ENCODE peak calls at places on chromosomes 2 and 18, in four cellular contexts. J is epithelial cell of proximal tubule, W is lower lobe of right lung, Y is colonic mucosa. K is an unnamed sample.
A peak's percentile ranks its signal among the peaks of the same experiment; 100 is the strongest.

GRCh38 chr2:229719926-229720652 is 5.7 kb upstream of the DNER start:
- DNase-seq in J (no peak), W (no peak), Y (no peak), K (no peak)

GRCh38 chr2:120863661-120864320 is 128.1 kb downstream of the GLI2 start:
- DNase-seq in J (no peak), W (peak; percentile 27), Y (no peak), K (peak; percentile 45)

GRCh38 chr2:75560768-75561565 is at the start of gene EVA1A:
- DNase-seq in J (no peak), W (peak; percentile 77), Y (no peak), K (peak; percentile 54)

GRCh38 chr2:208570851-208571763 is 164.5 kb downstream of the PTH2R start:
- DNase-seq in J (no peak), W (no peak), Y (no peak), K (no peak)

GRCh38 chr2:43131890-43132522 is 94.4 kb downstream of the ZFP36L2 start:
- DNase-seq in J (no peak), W (no peak), Y (no peak), K (no peak)

GRCh38 chr2:3754280-3754679 is 50.9 kb downstream of the DCDC2C start:
- DNase-seq in J (no peak), W (no peak), Y (no peak), K (no peak)

GRCh38 chr2:46164581-46165301 is 132.5 kb upstream of the EPAS1 start:
- DNase-seq in J (no peak), W (no peak), Y (peak; percentile 72), K (peak; percentile 95)

GRCh38 chr2:174344716-174345472 is 10.1 kb downstream of the SP9 start:
- DNase-seq in J (no peak), W (no peak), Y (no peak), K (no peak)

GRCh38 chr2:239644016-239644415 is 243.2 kb upstream of the HDAC4 start:
- DNase-seq in J (no peak), W (no peak), Y (no peak), K (no peak)

GRCh38 chr2:215354771-215355695 is 43.2 kb downstream of the ATIC start:
- DNase-seq in J (no peak), W (no peak), Y (no peak), K (no peak)

GRCh38 chr2:178865537-178865936 is 58.3 kb upstream of the TTN start:
- DNase-seq in J (no peak), W (no peak), Y (no peak), K (no peak)

GRCh38 chr18:7605705-7606104 is 38.6 kb downstream of the PTPRM start:
- DNase-seq in J (no peak), W (no peak), Y (no peak), K (no peak)

GRCh38 chr2:237657063-237657462 is 29.7 kb downstream of the LRRFIP1 start:
- DNase-seq in J (no peak), W (no peak), Y (no peak), K (no peak)

GRCh38 chr2:207767461-207768167 is 2.1 kb downstream of the FZD5 start:
- DNase-seq in J (no peak), W (peak; percentile 82), Y (peak; percentile 74), K (no peak)

GRCh38 chr2:36530178-36530982 is 67.6 kb downstream of the FEZ2 start:
- DNase-seq in J (no peak), W (no peak), Y (no peak), K (no peak)

GRCh38 chr2:46831037-46831868 is 84.4 kb downstream of the MCFD2 start:
- DNase-seq in J (no peak), W (no peak), Y (no peak), K (no peak)

GRCh38 chr2:18514838-18515461 is 45.5 kb downstream of the RDH14 start:
- DNase-seq in J (no peak), W (no peak), Y (no peak), K (no peak)

GRCh38 chr2:235864746-235865535 is 303.2 kb downstream of the GBX2 start:
- DNase-seq in J (no peak), W (no peak), Y (no peak), K (peak; percentile 3)

GRCh38 chr18:30613467-30613801 is 429.1 kb downstream of the DSC3 start:
- DNase-seq in J (no peak), W (no peak), Y (no peak), K (no peak)

GRCh38 chr2:135525786-135526185 is 5.2 kb downstream of the ZRANB3 start:
- DNase-seq in J (no peak), W (no peak), Y (no peak), K (no peak)

GRCh38 chr18:47422524-47422923 is 171.1 kb upstream of the SKOR2 start:
- DNase-seq in J (no peak), W (no peak), Y (no peak), K (no peak)

GRCh38 chr2:173264603-173265366 is 89.9 kb upstream of the CDCA7 start:
- DNase-seq in J (no peak), W (peak; percentile 63), Y (no peak), K (no peak)

GRCh38 chr2:237677951-237678481 is 50.6 kb downstream of the LRRFIP1 start:
- DNase-seq in J (no peak), W (no peak), Y (peak; percentile 58), K (no peak)

GRCh38 chr2:26567534-26567933 is 73.6 kb downstream of the CIB4 start:
- DNase-seq in J (no peak), W (no peak), Y (no peak), K (no peak)

GRCh38 chr2:230124792-230125452 is 56.2 kb upstream of the SLC16A14 start:
- DNase-seq in J (no peak), W (peak; percentile 83), Y (no peak), K (no peak)

GRCh38 chr2:113922784-113923183 is 32.9 kb downstream of the ACTR3 start:
- DNase-seq in J (no peak), W (no peak), Y (no peak), K (no peak)

GRCh38 chr2:232810444-232810843 is 34.1 kb upstream of the KCNJ13 start:
- DNase-seq in J (no peak), W (no peak), Y (no peak), K (no peak)

GRCh38 chr2:232809349-232810124 is 33.2 kb upstream of the KCNJ13 start:
- DNase-seq in J (no peak), W (no peak), Y (no peak), K (no peak)
- TF ChIP-seq CTCF in J (no peak), W (no peak), Y (no peak), K (no peak)

GRCh38 chr2:105969552-105969951 is 224.5 kb downstream of the UXS1 start:
- DNase-seq in J (no peak), W (no peak), Y (no peak), K (no peak)
- TF ChIP-seq CTCF in J (peak; percentile 47), W (no peak), Y (no peak), K (peak; percentile 14)

GRCh38 chr2:23294238-23294637 is 90.7 kb upstream of the KLHL29 start:
- DNase-seq in J (no peak), W (no peak), Y (no peak), K (no peak)
- TF ChIP-seq CTCF in J (no peak), W (no peak), Y (no peak), K (no peak)

GRCh38 chr2:142178604-142179003 is 47.8 kb upstream of the LRP1B start:
- DNase-seq in J (no peak), W (no peak), Y (no peak), K (no peak)

GRCh38 chr2:142179686-142180085 is 48.9 kb upstream of the LRP1B start:
- DNase-seq in J (no peak), W (no peak), Y (no peak), K (no peak)

GRCh38 chr2:142176941-142177340 is 46.1 kb upstream of the LRP1B start:
- DNase-seq in J (no peak), W (no peak), Y (no peak), K (no peak)

GRCh38 chr2:142175917-142176316 is 45.1 kb upstream of the LRP1B start:
- DNase-seq in J (no peak), W (no peak), Y (no peak), K (no peak)

GRCh38 chr2:142180820-142181533 is 50.2 kb upstream of the LRP1B start:
- DNase-seq in J (no peak), W (no peak), Y (no peak), K (no peak)
- TF ChIP-seq CTCF in J (peak; percentile 77), W (no peak), Y (no peak), K (peak; percentile 48)

GRCh38 chr18:24544141-24544498 is 83.7 kb downstream of the HRH4 start:
- DNase-seq in J (no peak), W (no peak), Y (no peak), K (no peak)
- TF ChIP-seq CTCF in J (peak; percentile 66), W (peak; percentile 23), Y (peak; percentile 21), K (peak; percentile 32)

GRCh38 chr2:105786231-105787230 is 41.8 kb downstream of the NCK2 start:
- DNase-seq in J (no peak), W (no peak), Y (no peak), K (no peak)

GRCh38 chr2:105785095-105785847 is 40.6 kb downstream of the NCK2 start:
- DNase-seq in J (no peak), W (no peak), Y (no peak), K (no peak)

GRCh38 chr2:105789745-105790466 is 45.2 kb downstream of the NCK2 start:
- DNase-seq in J (no peak), W (no peak), Y (no peak), K (no peak)

GRCh38 chr2:105788670-105789290 is 44.1 kb downstream of the NCK2 start:
- DNase-seq in J (no peak), W (no peak), Y (no peak), K (no peak)

DNA sequence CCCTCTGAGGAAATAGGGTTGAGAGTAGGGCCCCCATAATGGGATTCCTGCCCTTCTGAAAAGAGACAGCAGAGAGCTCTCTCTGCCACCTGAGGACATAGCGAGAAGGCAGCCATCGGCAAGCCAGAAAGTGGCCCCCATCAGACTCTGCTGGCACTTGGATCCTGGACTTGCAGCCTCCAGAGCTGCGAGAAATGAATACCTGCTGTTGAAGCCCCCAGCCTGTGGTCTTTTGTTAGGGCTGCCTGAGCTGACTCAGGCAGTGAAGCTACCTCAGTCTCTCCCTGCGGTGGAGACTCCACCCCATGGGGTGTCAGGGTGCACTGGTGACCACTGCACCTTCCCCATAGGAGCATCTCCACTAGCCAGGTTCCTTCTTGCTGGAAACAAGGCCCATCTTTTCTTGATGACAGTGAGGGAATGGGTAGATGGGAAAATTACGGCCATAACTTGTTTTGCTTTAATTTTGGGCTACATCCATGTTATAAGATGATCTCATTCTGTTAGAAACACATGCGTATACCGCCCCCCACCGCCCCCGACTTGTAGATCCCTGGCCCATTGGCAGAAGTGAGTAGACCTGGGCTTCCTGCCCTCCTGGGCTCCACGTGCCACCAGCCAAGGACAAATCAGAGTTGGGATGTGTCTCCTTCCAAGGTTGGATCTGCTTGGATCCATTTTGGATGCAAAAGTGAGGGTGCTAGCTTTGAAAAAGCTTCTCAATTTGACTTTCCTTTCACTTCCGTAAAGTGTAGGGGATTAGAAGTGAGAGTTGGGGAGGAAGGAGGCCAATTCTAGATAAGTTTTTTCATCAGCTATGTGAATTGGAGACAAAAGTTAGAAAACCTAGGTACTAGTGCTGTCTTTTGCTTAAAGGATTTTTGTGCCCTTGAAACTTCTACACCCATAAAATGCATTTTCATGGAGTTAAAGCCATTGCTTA is 42.9 kb downstream of the NCK2 start:
- DNase-seq in J (no peak), W (no peak), Y (peak; percentile 50), K (no peak)
- TF ChIP-seq CTCF in J (no peak), W (peak; percentile 16), Y (no peak), K (no peak)

GRCh38 chr2:232865165-232865564 is 4.9 kb upstream of the SNORC start:
- DNase-seq in J (no peak), W (no peak), Y (no peak), K (no peak)
- TF ChIP-seq CTCF in J (no peak), W (no peak), Y (no peak), K (no peak)